ENCODE peak calls at places on chromosomes 5 and 9, in five cellular contexts. P is CD8-positive, alpha-beta T cell; O is fibroblast of the conjunctiva; E is mesothelial cell of epicardium; T is uterus. J is an unnamed sample.

GRCh38 chr9:98129451-98129881 is 10.4 kb upstream of the TRIM14 start:
- DNase-seq in P (no peak), O (no peak), E (no peak), T (no peak), J (no peak)

GRCh38 chr5:220008-220407 is 1.9 kb downstream of the SDHA start:
- DNase-seq in P (no peak), O (no peak), E (no peak), T (no peak), J (no peak)

GRCh38 chr9:117034862-117035261 is 347.8 kb downstream of the TRIM32 start:
- DNase-seq in P (no peak), O (no peak), E (no peak), T (no peak), J (no peak)

GRCh38 chr5:148443998-148444397 is 60.2 kb downstream of the FBXO38 start:
- DNase-seq in P (no peak), O (peak), E (no peak), T (peak), J (peak)

GRCh38 chr9:125626187-125626586 is 80.8 kb downstream of the MAPKAP1 start:
- DNase-seq in P (no peak), O (no peak), E (no peak), T (no peak), J (no peak)

GRCh38 chr5:72234265-72234700 is 85.8 kb downstream of the MRPS27 start:
- DNase-seq in P (no peak), O (no peak), E (no peak), T (no peak), J (peak)

GRCh38 chr5:55575815-55576583 is 41.2 kb upstream of the PLPP1 start:
- DNase-seq in P (no peak), O (no peak), E (no peak), T (no peak), J (no peak)

GRCh38 chr5:15515229-15515628 is 15.2 kb downstream of the FBXL7 start:
- DNase-seq in P (no peak), O (no peak), E (no peak), T (no peak), J (no peak)

GRCh38 chr5:180813418-180813817 is 10.8 kb upstream of the MGAT1 start:
- DNase-seq in P (no peak), O (no peak), E (no peak), T (no peak), J (no peak)

GRCh38 chr9:92650839-92651621 is 18.9 kb downstream of the IPPK start:
- DNase-seq in P (no peak), O (peak), E (no peak), T (peak), J (peak)

GRCh38 chr5:95861221-95861857 is 38.8 kb upstream of the GLRX start:
- DNase-seq in P (no peak), O (peak), E (no peak), T (peak), J (peak)